ENCODE peak calls at places on chromosomes 4 and X, in four cellular contexts. F is H1, T is GM12878, M is HepG2. E is an unnamed sample.

GRCh38 chr4:15186149-15186548 is 183.9 kb downstream of the CPEB2 start:
- DNase-seq in T (no peak), F (no peak), M (no peak), E (no peak)

GRCh38 chr4:164949448-164950118 is 27.9 kb downstream of the TRIM61 start:
- DNase-seq in M (no peak), F (no peak), T (no peak), E (no peak)

GRCh38 chr4:133891001-133891400 is 310.6 kb downstream of the PABPC4L start:
- DNase-seq in T (no peak), F (no peak), M (no peak), E (no peak)

GRCh38 chr4:85512446-85513205 is 37.7 kb downstream of the ARHGAP24 start:
- DNase-seq in M (no peak), F (no peak), T (no peak), E (no peak)

GRCh38 chr4:1842339-1842895 is 13.5 kb downstream of the LETM1 start:
- DNase-seq in F (no peak), T (no peak), M (no peak), E (no peak)

GRCh38 chrX:53323196-53323595 is 41.8 kb upstream of the IQSEC2 start:
- DNase-seq in M (no peak), F (no peak), T (no peak), E (no peak)

GRCh38 chr4:154184238-154184637 is 307.4 kb downstream of the DCHS2 start:
- DNase-seq in M (no peak), F (no peak), T (no peak), E (peak)

GRCh38 chr4:823761-824460 is 2.0 kb downstream of the CPLX1 start:
- DNase-seq in F (no peak), M (no peak), T (no peak), E (no peak)

GRCh38 chrX:131895002-131895401 is 128.1 kb upstream of the STK26 start:
- DNase-seq in M (no peak), F (no peak), T (no peak), E (no peak)

GRCh38 chr4:6332042-6332668 is 62.5 kb downstream of the WFS1 start:
- DNase-seq in M (no peak), F (no peak), T (no peak), E (no peak)

DNA sequence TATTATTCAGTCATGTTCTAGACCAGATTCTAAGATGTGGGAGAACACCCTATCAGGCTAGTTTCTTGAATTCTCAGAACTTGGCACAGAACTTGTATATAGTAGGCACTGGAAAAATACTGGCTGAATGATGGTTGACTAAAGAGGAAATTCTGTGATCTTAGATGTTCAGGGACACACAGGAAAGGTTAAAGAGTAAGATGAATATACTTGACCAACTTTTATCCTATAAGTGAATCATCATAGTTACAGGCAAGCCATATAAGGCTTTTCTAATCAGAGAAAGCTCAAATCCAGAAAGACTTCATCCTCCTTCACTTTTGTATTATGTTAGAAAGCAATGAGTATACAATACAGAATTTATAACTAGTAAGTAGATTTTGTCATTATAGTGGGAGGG is 53.8 kb downstream of the SEPTIN11 start:
- DNase-seq in T (no peak), M (no peak), F (no peak), E (no peak)
- H3K9ac ChIP-seq in T (no peak), M (no peak), F (no peak), E (no peak)

GRCh38 chrX:40175416-40176255 is 77.9 kb upstream of the BCOR start:
- DNase-seq in F (no peak), M (peak), T (no peak), E (no peak)

GRCh38 chrX:40174594-40175415 is 77.0 kb upstream of the BCOR start:
- DNase-seq in M (peak), F (no peak), T (no peak), E (no peak)

GRCh38 chrX:40172169-40172979 is 74.6 kb upstream of the BCOR start:
- DNase-seq in M (no peak), F (no peak), T (no peak), E (no peak)

GRCh38 chrX:40172980-40173661 is 75.4 kb upstream of the BCOR start:
- DNase-seq in M (peak), F (no peak), T (no peak), E (no peak)

GRCh38 chrX:40173662-40174593 is 76.2 kb upstream of the BCOR start:
- DNase-seq in M (peak), F (no peak), T (no peak), E (no peak)
- TF ChIP-seq SUZ12 in M (no peak), F (no peak), T (no peak), E (no peak)

DNA sequence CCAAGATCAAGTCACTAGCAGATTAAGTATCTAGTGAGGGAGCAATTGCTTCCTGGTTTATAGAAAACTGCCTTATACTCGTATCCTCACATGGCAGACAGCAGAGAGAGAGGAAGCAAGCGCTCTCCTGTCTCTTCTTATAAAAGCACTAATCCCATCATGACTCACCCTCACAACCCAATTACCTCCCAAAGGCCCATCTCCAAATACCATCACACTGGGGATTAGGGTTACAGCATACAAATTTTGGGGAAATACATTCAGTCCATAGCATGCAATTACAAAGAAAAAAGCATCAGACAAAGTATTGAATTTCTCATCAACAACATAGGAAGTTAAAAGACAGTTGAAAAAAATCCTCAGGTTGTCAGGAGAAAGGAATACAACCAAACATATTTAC is 292.6 kb downstream of the IQCM start:
- DNase-seq in F (no peak), T (no peak), M (no peak), E (no peak)
- TF ChIP-seq ZNF274 in F (no peak), T (no peak), M (no peak), E (no peak)

GRCh38 chr4:41437264-41437566 is 100.7 kb upstream of the LIMCH1 start:
- DNase-seq in T (no peak), F (no peak), M (no peak), E (no peak)
- H3K9ac ChIP-seq in T (no peak), F (no peak), M (no peak), E (no peak)

DNA sequence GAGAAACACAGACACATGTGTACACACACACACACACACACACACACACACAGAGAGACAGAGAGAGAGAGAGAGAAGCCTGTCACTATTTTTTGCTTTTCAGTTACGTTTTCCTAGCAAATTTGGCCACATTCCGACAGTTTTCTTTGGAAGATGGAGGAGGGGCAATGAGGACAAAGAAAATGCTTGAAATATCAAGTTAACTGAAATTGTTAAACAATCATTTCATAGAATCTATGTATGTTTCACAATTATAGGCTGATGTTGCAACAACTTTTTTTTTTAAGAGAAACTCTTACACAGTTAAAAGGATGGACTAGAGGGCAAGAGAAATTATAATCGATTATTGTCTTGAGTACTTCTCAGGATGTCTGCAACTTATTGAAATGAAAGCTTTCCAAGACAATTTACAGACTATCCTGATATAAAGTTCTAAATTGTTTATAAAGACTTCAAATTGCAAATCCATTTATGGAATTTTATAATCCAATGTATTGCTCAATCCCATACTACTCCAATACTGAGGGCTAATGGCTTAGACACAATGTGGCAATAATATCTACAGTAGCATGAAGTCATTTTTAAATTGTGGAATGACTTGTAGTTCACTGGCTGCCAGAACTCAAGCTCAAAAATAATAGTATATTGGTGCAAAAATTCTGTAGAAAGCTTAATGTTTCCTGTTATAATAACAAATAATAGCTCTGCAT is 647.0 kb upstream of the PCDH7 start:
- DNase-seq in T (no peak), M (no peak), F (no peak), E (no peak)
- TF ChIP-seq SUZ12 in T (no peak), M (no peak), F (no peak), E (no peak)

E was measured in NT2/D1.